ENCODE peak calls at places on chromosomes 6 and 20, in seven cellular contexts. H is naive thymus-derived CD8-positive, alpha-beta T cell; V is COR-L47; D is Kasumi-1; B is GM12864; I is SHP77; X is RPMI7951. Q is an unnamed sample.

GRCh38 chr6:36364669-36365479 is 22.6 kb downstream of the ETV7 start:
- DNase-seq in H (no peak), V (no peak), D (no peak), B (no peak), I (no peak), X (no peak), Q (no peak)

GRCh38 chr6:111761783-111762312 is 111.4 kb downstream of the FYN start:
- DNase-seq in H (no peak), V (no peak), D (peak), B (no peak), I (no peak), X (no peak), Q (no peak)

GRCh38 chr6:30647039-30647801 is at the start of gene C6orf136:
- DNase-seq in H (peak), V (peak), D (peak), B (peak), I (peak), X (peak), Q (peak)

GRCh38 chr6:44580901-44581300 is 193.4 kb downstream of the CDC5L start:
- DNase-seq in H (no peak), V (no peak), D (no peak), B (no peak), I (no peak), X (peak), Q (no peak)

GRCh38 chr20:58818585-58819285 is 32.0 kb downstream of the GNAS-AS1 start:
- DNase-seq in H (no peak), V (no peak), D (no peak), B (no peak), I (no peak), X (peak), Q (no peak)

GRCh38 chr6:42506070-42506469 is 54.3 kb upstream of the TRERF1 start:
- DNase-seq in H (no peak), V (no peak), D (no peak), B (no peak), I (no peak), X (peak), Q (no peak)

GRCh38 chr6:20946890-20947289 is 412.6 kb downstream of the CDKAL1 start:
- DNase-seq in H (no peak), V (no peak), D (no peak), B (no peak), I (no peak), X (no peak), Q (no peak)

GRCh38 chr6:54010340-54011276 is 100.6 kb upstream of the MLIP start:
- DNase-seq in H (no peak), V (no peak), D (no peak), B (no peak), I (no peak), X (no peak), Q (no peak)

GRCh38 chr20:5696011-5696559 is 54.1 kb upstream of the SHLD1 start:
- DNase-seq in H (no peak), V (no peak), D (no peak), B (no peak), I (no peak), X (peak), Q (no peak)

GRCh38 chr6:14211596-14211961 is 94.0 kb downstream of the CD83 start:
- DNase-seq in H (peak), V (no peak), D (peak), B (no peak), I (no peak), X (peak), Q (no peak)

GRCh38 chr6:119317007-119317406 is 32.6 kb downstream of the MAN1A1 start:
- DNase-seq in H (no peak), V (no peak), D (no peak), B (no peak), I (no peak), X (no peak), Q (no peak)

GRCh38 chr20:11581271-11581670 is 336.4 kb upstream of the BTBD3 start:
- DNase-seq in H (no peak), V (no peak), D (no peak), B (no peak), I (no peak), X (no peak), Q (no peak)

GRCh38 chr6:27138398-27138797 is 109.1 kb upstream of the PRSS16 start:
- DNase-seq in H (no peak), V (no peak), D (no peak), B (no peak), I (no peak), X (no peak), Q (no peak)

GRCh38 chr6:168190646-168191443 is 111.8 kb upstream of the FRMD1 start:
- DNase-seq in H (no peak), V (no peak), D (no peak), B (no peak), I (no peak), X (no peak), Q (no peak)

GRCh38 chr6:38417521-38417920 is 222.2 kb downstream of the BTBD9 start:
- DNase-seq in H (no peak), V (no peak), D (no peak), B (no peak), I (no peak), X (no peak), Q (no peak)

GRCh38 chr6:31042801-31043200 is 32.5 kb downstream of the MUC22 start:
- DNase-seq in H (peak), V (peak), D (peak), B (no peak), I (peak), X (peak), Q (peak)

GRCh38 chr6:44681782-44682181 is 294.3 kb downstream of the CDC5L start:
- DNase-seq in H (no peak), V (no peak), D (no peak), B (no peak), I (no peak), X (peak), Q (no peak)

GRCh38 chr6:11411592-11411991 is 126.0 kb upstream of the TMEM170B start:
- DNase-seq in H (no peak), V (no peak), D (no peak), B (no peak), I (no peak), X (no peak), Q (no peak)

GRCh38 chr20:6051505-6051904 is 2.4 kb downstream of the LRRN4 start:
- DNase-seq in H (no peak), V (no peak), D (peak), B (no peak), I (no peak), X (peak), Q (no peak)

GRCh38 chr6:152750694-152751093 is at the start of gene VIP:
- DNase-seq in H (no peak), V (no peak), D (peak), B (no peak), I (no peak), X (peak), Q (no peak)

GRCh38 chr6:106553440-106553839 is 75.9 kb downstream of the RTN4IP1 start:
- DNase-seq in H (no peak), V (no peak), D (no peak), B (no peak), I (no peak), X (no peak), Q (no peak)

GRCh38 chr20:4507288-4507719 is 214.4 kb upstream of the PRND start:
- DNase-seq in H (no peak), V (no peak), D (no peak), B (no peak), I (no peak), X (peak), Q (no peak)

GRCh38 chr6:15473741-15474161 is 189.1 kb downstream of the DTNBP1 start:
- DNase-seq in H (no peak), V (no peak), D (no peak), B (no peak), I (no peak), X (peak), Q (no peak)

GRCh38 chr20:62936996-62937352 is 973 bp upstream of the GID8 start:
- DNase-seq in H (no peak), V (no peak), D (no peak), B (no peak), I (no peak), X (peak), Q (no peak)

GRCh38 chr20:50163570-50164317 is 10.2 kb upstream of the PEDS1 start:
- DNase-seq in H (no peak), V (no peak), D (no peak), B (no peak), I (no peak), X (peak), Q (no peak)

GRCh38 chr6:113529191-113529590 is 328.0 kb upstream of the MARCKS start:
- DNase-seq in H (no peak), V (no peak), D (no peak), B (no peak), I (no peak), X (peak), Q (no peak)

GRCh38 chr6:133441491-133441890 is 200.3 kb downstream of the EYA4 start:
- DNase-seq in H (no peak), V (no peak), D (no peak), B (no peak), I (no peak), X (no peak), Q (no peak)

Q was measured in NCI-H1092.